ENCODE peak calls at places on chromosomes 5 and 9, in ten cellular contexts. L is CD8-positive, alpha-beta T cell; W is HFFc6; O is BE2C; D is PC-3; T is fibroblast of villous mesenchyme; Y is brain microvascular endothelial cell; C is AG04449; U is MCF 10A; J is GM20000. Q is an unnamed sample.

GRCh38 chr9:117034862-117035261 is 347.8 kb downstream of the TRIM32 start:
- DNase-seq in C (no peak), T (no peak), J (no peak), Y (peak), O (no peak), L (no peak), U (peak), W (no peak), D (peak), Q (no peak)

GRCh38 chr5:174549254-174549653 is 175.1 kb upstream of the MSX2 start:
- DNase-seq in T (no peak), C (no peak), L (no peak), Y (no peak), J (no peak), O (peak), W (no peak), U (no peak), D (no peak), Q (peak)

GRCh38 chr5:130323804-130324454 is 419.7 kb downstream of the CHSY3 start:
- DNase-seq in L (no peak), J (peak), D (peak), W (no peak), O (no peak), T (peak), Y (peak), U (peak), C (no peak), Q (peak)

GRCh38 chr9:91214086-91214485 is 147.6 kb downstream of the AUH start:
- DNase-seq in T (no peak), J (no peak), D (peak), O (no peak), C (no peak), U (no peak), W (peak), L (no peak), Y (no peak), Q (peak)

GRCh38 chr9:92564479-92564878 is 28.7 kb upstream of the ECM2 start:
- DNase-seq in O (no peak), W (no peak), J (no peak), T (peak), Y (no peak), C (no peak), U (no peak), L (no peak), D (peak), Q (peak)

GRCh38 chr5:25414746-25415145 is 770.0 kb upstream of the CDH10 start:
- DNase-seq in D (peak), U (peak), O (no peak), Y (no peak), W (no peak), L (no peak), C (no peak), T (no peak), J (no peak), Q (peak)

GRCh38 chr5:77620404-77620803 is 18.1 kb downstream of the OTP start:
- DNase-seq in W (no peak), U (peak), O (no peak), C (no peak), T (no peak), J (no peak), L (no peak), D (peak), Y (no peak), Q (no peak)

GRCh38 chr9:91395106-91395552 is 28.5 kb downstream of the NFIL3 start:
- DNase-seq in T (peak), D (peak), J (no peak), U (peak), O (no peak), W (peak), C (no peak), Y (peak), L (no peak), Q (no peak)

GRCh38 chr9:84419203-84419602 is 78.6 kb upstream of the SLC28A3 start:
- DNase-seq in O (no peak), Y (peak), T (no peak), W (no peak), D (no peak), C (no peak), L (no peak), U (peak), J (no peak), Q (no peak)

GRCh38 chr9:73451003-73451402 is 299.3 kb downstream of the ANXA1 start:
- DNase-seq in L (no peak), J (no peak), W (no peak), C (no peak), U (no peak), T (no peak), O (no peak), Y (no peak), D (no peak), Q (no peak)

GRCh38 chr5:122077451-122078115 is 476 bp downstream of the LOX start:
- DNase-seq in U (peak), W (no peak), L (no peak), D (peak), C (no peak), T (no peak), O (peak), Y (peak), J (peak), Q (no peak)

GRCh38 chr5:73654171-73654811 is 28.3 kb downstream of the ARHGEF28 start:
- DNase-seq in W (peak), O (peak), Y (no peak), C (no peak), D (peak), U (peak), T (peak), J (peak), L (no peak), Q (no peak)

GRCh38 chr5:132190161-132190817 is 37.4 kb downstream of the P4HA2 start:
- DNase-seq in C (peak), L (no peak), Y (peak), D (peak), T (peak), W (peak), U (peak), O (peak), J (peak), Q (peak)

GRCh38 chr9:76810377-76810957 is 46.2 kb downstream of the PCA3 start:
- DNase-seq in W (peak), L (no peak), Y (peak), U (peak), D (peak), J (peak), T (peak), C (no peak), O (peak), Q (peak)

GRCh38 chr5:151107738-151108520 is 27.1 kb upstream of the TNIP1 start:
- DNase-seq in T (peak), W (no peak), J (no peak), L (no peak), D (peak), O (no peak), C (no peak), U (peak), Y (peak), Q (peak)

GRCh38 chr9:13900449-13900848 is 413.5 kb downstream of the NFIB start:
- DNase-seq in D (no peak), T (no peak), W (no peak), Y (no peak), L (no peak), O (no peak), C (no peak), J (no peak), U (peak), Q (no peak)

GRCh38 chr5:142339781-142340180 is 15.0 kb upstream of the SPRY4 start:
- DNase-seq in L (no peak), O (no peak), Y (no peak), J (no peak), D (no peak), U (no peak), C (no peak), T (no peak), W (no peak), Q (no peak)

GRCh38 chr9:88077071-88077617 is 61.1 kb downstream of the SPATA31C2 start:
- DNase-seq in U (peak), D (no peak), W (no peak), L (no peak), O (peak), J (no peak), C (no peak), T (no peak), Y (no peak), Q (no peak)

GRCh38 chr5:172595591-172596455 is 45.2 kb upstream of the NEURL1B start:
- DNase-seq in T (no peak), U (no peak), C (no peak), D (no peak), W (no peak), Y (no peak), L (no peak), J (no peak), O (no peak), Q (no peak)

GRCh38 chr5:176536902-176537607 is at the start of gene RNF44:
- DNase-seq in L (peak), J (peak), W (peak), U (peak), Y (peak), D (peak), C (peak), O (peak), T (peak), Q (peak)

GRCh38 chr5:176537608-176538504 is 654 bp upstream of the RNF44 start:
- DNase-seq in J (peak), L (peak), O (peak), Y (peak), W (peak), D (peak), U (peak), C (peak), T (peak), Q (peak)

GRCh38 chr5:176538985-176539384 is 1.8 kb upstream of the RNF44 start:
- DNase-seq in T (no peak), Y (no peak), L (no peak), D (no peak), J (no peak), O (no peak), U (no peak), W (no peak), C (no peak), Q (no peak)

GRCh38 chr5:176540476-176540899 is 3.3 kb upstream of the RNF44 start:
- DNase-seq in O (no peak), J (no peak), L (no peak), D (no peak), Y (no peak), U (no peak), W (no peak), T (peak), C (no peak), Q (no peak)

GRCh38 chr5:176538505-176538806 is 1.3 kb upstream of the RNF44 start:
- DNase-seq in L (no peak), Y (no peak), J (no peak), O (no peak), C (no peak), U (no peak), D (no peak), T (no peak), W (no peak), Q (no peak)
- TF ChIP-seq CTCF in L (no peak), Y (no peak), J (no peak), O (no peak), C (no peak), U (no peak), D (peak), T (no peak), W (no peak), Q (no peak)

GRCh38 chr5:23302438-23302837 is 205.0 kb upstream of the PRDM9 start:
- DNase-seq in D (no peak), J (no peak), L (no peak), U (no peak), C (no peak), T (no peak), Y (no peak), W (no peak), O (no peak), Q (no peak)
- TF ChIP-seq CTCF in D (peak), J (no peak), L (no peak), U (no peak), C (no peak), T (no peak), Y (no peak), W (no peak), O (peak), Q (no peak)

DNA sequence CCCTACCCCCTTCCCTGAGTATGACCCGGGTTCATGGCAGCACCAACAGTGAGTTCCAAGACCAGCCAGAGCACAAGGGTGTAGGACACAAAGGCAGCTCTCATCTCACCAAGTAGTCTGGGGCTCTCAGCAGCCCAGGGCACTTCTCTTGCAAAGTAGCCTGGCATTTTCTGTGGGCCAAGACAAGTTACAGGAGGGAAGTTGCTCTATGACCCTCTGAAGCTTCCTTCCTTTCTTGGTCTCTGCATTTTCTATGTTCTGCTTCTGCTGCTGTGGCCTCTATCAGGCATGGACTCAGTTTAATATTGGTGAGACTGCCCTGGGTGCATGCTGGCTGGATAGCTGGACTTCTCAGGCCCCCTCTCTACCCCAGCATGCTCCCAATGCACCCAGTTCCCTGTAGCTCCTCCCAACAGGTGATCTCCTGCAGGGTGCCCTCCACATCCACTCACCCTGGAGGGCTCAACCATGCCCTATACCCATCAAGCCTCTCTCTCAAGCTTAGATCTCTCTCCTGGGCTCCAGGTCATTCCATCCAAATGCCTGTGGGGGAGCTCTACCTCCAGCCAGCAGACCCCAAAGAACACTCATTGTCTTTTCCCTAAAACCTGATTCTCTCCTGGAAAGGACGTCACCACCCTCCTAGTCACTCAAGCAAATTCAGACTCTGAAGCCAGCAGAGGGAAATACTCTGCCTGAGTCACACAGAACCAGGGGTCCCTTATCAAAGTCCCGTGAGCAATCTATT is 13.9 kb downstream of the TBC1D2 start:
- DNase-seq in L (no peak), T (no peak), U (no peak), J (no peak), W (no peak), D (no peak), C (no peak), O (no peak), Y (no peak), Q (no peak)
- TF ChIP-seq CTCF in L (no peak), T (no peak), U (no peak), J (no peak), W (no peak), D (peak), C (no peak), O (peak), Y (peak), Q (peak)

DNA sequence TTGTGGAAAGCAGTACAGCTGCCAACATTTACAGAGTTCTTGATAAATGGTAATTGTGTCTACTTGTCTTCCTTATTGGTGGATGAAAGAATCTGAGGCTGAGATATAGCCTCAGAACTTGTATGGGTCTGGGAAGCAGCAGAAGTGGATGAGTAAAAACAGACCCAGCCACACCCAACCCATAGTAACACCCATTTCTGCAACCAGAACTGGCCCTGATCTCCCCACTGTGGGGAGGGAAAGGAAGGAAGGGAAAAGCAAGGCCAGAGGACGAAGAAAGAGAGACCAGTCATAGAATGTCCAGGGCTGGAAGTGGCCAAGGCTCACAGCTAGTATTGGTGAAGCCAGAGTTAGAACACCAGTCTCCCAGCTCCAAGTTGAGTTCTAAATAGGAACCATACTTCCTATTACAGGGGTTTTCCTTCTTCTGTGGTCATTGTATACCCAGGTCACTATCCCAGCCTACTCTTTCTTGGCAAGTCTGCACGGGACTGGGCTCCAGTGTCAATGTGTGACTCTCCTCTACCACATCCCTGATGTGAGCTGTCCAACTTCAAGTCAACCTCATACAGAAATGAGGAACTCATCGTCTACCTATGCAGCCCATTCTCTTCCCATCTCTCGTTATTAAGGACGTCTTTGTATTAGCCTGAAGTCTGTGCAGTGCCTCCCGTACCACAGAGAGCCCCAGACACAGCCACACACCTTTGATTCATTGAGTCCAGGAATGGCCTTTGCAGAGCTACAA is 35.9 kb downstream of the ITK start:
- DNase-seq in Y (no peak), L (no peak), T (no peak), C (no peak), O (no peak), D (no peak), U (no peak), W (no peak), J (no peak), Q (no peak)
- TF ChIP-seq CTCF in Y (no peak), L (no peak), T (no peak), C (no peak), O (no peak), D (no peak), U (no peak), W (no peak), J (no peak), Q (no peak)

GRCh38 chr5:148120317-148120716 is 48.0 kb upstream of the SPINK14 start:
- DNase-seq in J (no peak), U (no peak), D (peak), T (no peak), Y (no peak), C (no peak), W (no peak), O (no peak), L (no peak), Q (no peak)

GRCh38 chr5:148125641-148126040 is 42.7 kb upstream of the SPINK14 start:
- DNase-seq in U (peak), D (peak), L (no peak), C (no peak), O (no peak), T (peak), J (no peak), Y (no peak), W (no peak), Q (peak)
- TF ChIP-seq CTCF in U (peak), D (peak), L (no peak), C (no peak), O (peak), T (peak), J (no peak), Y (peak), W (no peak), Q (peak)

DNA sequence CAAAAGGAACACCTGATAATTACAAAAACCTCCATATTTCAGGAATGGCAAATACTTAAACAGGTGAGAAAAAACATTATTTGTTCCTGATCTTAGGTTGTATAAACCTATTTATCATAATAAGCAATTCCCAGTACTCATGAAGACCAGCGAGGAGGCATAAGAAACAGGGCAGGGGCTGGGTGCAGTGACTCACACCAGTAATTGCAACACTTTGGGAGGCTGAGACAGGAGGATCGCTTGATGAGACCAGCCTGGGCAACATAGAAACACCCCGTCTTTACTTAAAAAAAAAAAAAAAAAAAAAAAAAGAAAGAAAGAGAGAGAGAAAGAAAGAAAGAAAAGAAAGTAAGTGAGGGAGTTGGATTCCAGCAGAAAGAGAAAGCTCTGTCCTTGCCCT is 21.6 kb downstream of the CCNJL start:
- DNase-seq in Y (no peak), J (no peak), D (no peak), W (no peak), O (no peak), C (no peak), U (peak), L (no peak), T (no peak), Q (no peak)
- TF ChIP-seq CTCF in Y (no peak), J (no peak), D (no peak), W (no peak), O (no peak), C (no peak), U (no peak), L (no peak), T (no peak), Q (no peak)

DNA sequence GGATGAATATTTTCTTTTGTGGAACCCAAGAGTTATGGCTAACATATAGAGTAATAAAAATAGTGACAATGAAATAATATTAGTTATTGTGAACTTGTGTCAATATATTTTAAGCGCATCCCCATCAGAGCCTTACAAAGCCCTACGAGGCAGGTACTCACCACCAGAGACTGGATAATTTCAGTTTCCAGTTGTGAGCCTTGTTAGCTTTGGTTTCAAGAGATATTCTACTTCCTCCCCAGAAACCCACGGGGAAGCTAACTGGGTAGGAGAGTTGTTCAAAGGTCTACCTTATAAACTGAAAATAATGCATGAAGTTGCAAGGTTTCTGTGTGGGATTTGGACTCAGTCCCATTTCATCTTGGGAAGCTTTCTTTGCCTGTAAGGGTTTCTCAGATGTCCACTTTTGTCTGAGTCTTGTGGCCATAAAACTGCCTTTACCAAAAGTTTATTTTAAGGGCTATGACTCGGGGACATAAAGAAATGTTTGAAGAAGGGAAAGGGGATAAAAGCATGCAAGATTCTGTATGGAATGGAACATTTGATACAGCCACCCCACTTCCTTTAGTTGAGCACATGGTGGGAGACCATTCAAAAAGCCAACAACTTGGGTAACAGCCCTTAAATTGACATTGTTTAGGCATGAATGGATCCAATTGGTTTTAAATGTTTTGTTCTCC is 57.4 kb upstream of the ANKRD55 start:
- DNase-seq in U (no peak), W (no peak), C (no peak), D (no peak), T (no peak), L (no peak), O (no peak), J (no peak), Y (no peak), Q (peak)
- TF ChIP-seq CTCF in U (no peak), W (no peak), C (no peak), D (no peak), T (no peak), L (no peak), O (no peak), J (no peak), Y (no peak), Q (no peak)

GRCh38 chr5:76455531-76456132 is 52.5 kb downstream of the IQGAP2 start:
- DNase-seq in U (no peak), O (no peak), T (no peak), Y (no peak), L (no peak), J (no peak), C (no peak), W (no peak), D (no peak), Q (no peak)
- TF ChIP-seq CTCF in U (no peak), O (no peak), T (no peak), Y (no peak), L (no peak), J (no peak), C (no peak), W (no peak), D (no peak), Q (no peak)

DNA sequence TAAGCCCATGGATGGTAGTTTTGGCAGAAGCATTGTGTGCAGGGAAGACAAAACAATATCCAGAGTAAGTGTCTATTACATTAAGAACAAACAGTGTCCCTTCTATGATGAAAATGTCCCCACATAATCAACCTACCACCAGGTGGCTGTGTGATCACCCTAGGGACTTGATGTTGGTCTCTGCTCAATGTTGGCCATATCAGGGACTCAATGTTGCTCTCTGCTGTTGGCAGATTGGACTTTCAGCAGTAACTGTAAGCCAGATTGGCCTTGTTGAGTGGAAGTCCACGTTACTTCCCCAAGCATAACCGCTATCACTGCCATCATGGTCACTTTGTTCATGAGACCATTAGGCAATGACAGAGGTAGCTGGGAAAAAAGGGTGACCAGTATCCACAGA is 52.8 kb upstream of the PRSS3 start:
- DNase-seq in O (peak), Y (no peak), L (no peak), U (no peak), T (no peak), W (peak), D (peak), J (no peak), C (no peak), Q (no peak)
- TF ChIP-seq CTCF in O (peak), Y (peak), L (no peak), U (no peak), T (peak), W (peak), D (peak), J (no peak), C (no peak), Q (no peak)